ENCODE peak calls at places on chromosomes 1 and 21, in nine cellular contexts. One of them, this sample, is unnamed.

GRCh38 chr1:169610110-169610509 is 19.8 kb downstream of the SELP start:
- DNase-seq in glutamatergic neuron: no peak
- DNase-seq in NCI-H1092 treated with DMSO at 0.1 percent for 48 hours: no peak
- DNase-seq in amniotic stem cell: no peak
- DNase-seq in GM23338: no peak
- DNase-seq in brain microvascular endothelial cell: no peak
- DNase-seq in activated CD8-positive, alpha-beta T cell treated with anti-CD3 and anti-CD28 coated beads for 36 hours: no peak
- DNase-seq in Peyer's patch: no peak
- DNase-seq in Caki2: no peak
- DNase-seq in this sample: peak

GRCh38 chr1:110696818-110697217 is 22.1 kb upstream of the KCNA3 start:
- DNase-seq in glutamatergic neuron: no peak
- DNase-seq in NCI-H1092 treated with DMSO at 0.1 percent for 48 hours: no peak
- DNase-seq in amniotic stem cell: no peak
- DNase-seq in GM23338: no peak
- DNase-seq in brain microvascular endothelial cell: no peak
- DNase-seq in activated CD8-positive, alpha-beta T cell treated with anti-CD3 and anti-CD28 coated beads for 36 hours: no peak
- DNase-seq in Peyer's patch: no peak
- DNase-seq in Caki2: no peak
- DNase-seq in this sample: no peak

GRCh38 chr1:12076425-12077005 is 13.4 kb downstream of the TNFRSF8 start:
- DNase-seq in glutamatergic neuron: no peak
- DNase-seq in NCI-H1092 treated with DMSO at 0.1 percent for 48 hours: no peak
- DNase-seq in amniotic stem cell: no peak
- DNase-seq in GM23338: no peak
- DNase-seq in brain microvascular endothelial cell: no peak
- DNase-seq in activated CD8-positive, alpha-beta T cell treated with anti-CD3 and anti-CD28 coated beads for 36 hours: no peak
- DNase-seq in Peyer's patch: no peak
- DNase-seq in Caki2: no peak
- DNase-seq in this sample: no peak

GRCh38 chr1:119912963-119913362 is 16.6 kb upstream of the ADAM30 start:
- DNase-seq in glutamatergic neuron: no peak
- DNase-seq in NCI-H1092 treated with DMSO at 0.1 percent for 48 hours: no peak
- DNase-seq in amniotic stem cell: no peak
- DNase-seq in GM23338: no peak
- DNase-seq in brain microvascular endothelial cell: no peak
- DNase-seq in activated CD8-positive, alpha-beta T cell treated with anti-CD3 and anti-CD28 coated beads for 36 hours: no peak
- DNase-seq in Peyer's patch: no peak
- DNase-seq in Caki2: no peak
- DNase-seq in this sample: no peak

GRCh38 chr1:6443339-6444115 is 19.0 kb downstream of the ESPN start:
- DNase-seq in glutamatergic neuron: no peak
- DNase-seq in NCI-H1092 treated with DMSO at 0.1 percent for 48 hours: no peak
- DNase-seq in amniotic stem cell: no peak
- DNase-seq in GM23338: no peak
- DNase-seq in brain microvascular endothelial cell: no peak
- DNase-seq in activated CD8-positive, alpha-beta T cell treated with anti-CD3 and anti-CD28 coated beads for 36 hours: no peak
- DNase-seq in Peyer's patch: no peak
- DNase-seq in Caki2: no peak
- DNase-seq in this sample: peak

GRCh38 chr1:61337981-61338848 is 255.9 kb downstream of the NFIA start:
- DNase-seq in glutamatergic neuron: peak
- DNase-seq in NCI-H1092 treated with DMSO at 0.1 percent for 48 hours: peak
- DNase-seq in amniotic stem cell: peak
- DNase-seq in GM23338: peak
- DNase-seq in brain microvascular endothelial cell: peak
- DNase-seq in activated CD8-positive, alpha-beta T cell treated with anti-CD3 and anti-CD28 coated beads for 36 hours: no peak
- DNase-seq in Peyer's patch: peak
- DNase-seq in Caki2: peak
- DNase-seq in this sample: peak

GRCh38 chr1:32487182-32487581 is 22.3 kb downstream of the ZBTB8B start:
- DNase-seq in glutamatergic neuron: no peak
- DNase-seq in NCI-H1092 treated with DMSO at 0.1 percent for 48 hours: no peak
- DNase-seq in amniotic stem cell: no peak
- DNase-seq in GM23338: no peak
- DNase-seq in brain microvascular endothelial cell: no peak
- DNase-seq in activated CD8-positive, alpha-beta T cell treated with anti-CD3 and anti-CD28 coated beads for 36 hours: no peak
- DNase-seq in Peyer's patch: no peak
- DNase-seq in Caki2: no peak
- DNase-seq in this sample: no peak

GRCh38 chr1:26877326-26877725 is 12.8 kb downstream of the GPN2 start:
- DNase-seq in glutamatergic neuron: no peak
- DNase-seq in NCI-H1092 treated with DMSO at 0.1 percent for 48 hours: no peak
- DNase-seq in amniotic stem cell: no peak
- DNase-seq in GM23338: no peak
- DNase-seq in brain microvascular endothelial cell: no peak
- DNase-seq in activated CD8-positive, alpha-beta T cell treated with anti-CD3 and anti-CD28 coated beads for 36 hours: no peak
- DNase-seq in Peyer's patch: no peak
- DNase-seq in Caki2: no peak
- DNase-seq in this sample: no peak

GRCh38 chr1:36349241-36349671 is 25.8 kb upstream of the EVA1B start:
- DNase-seq in glutamatergic neuron: no peak
- DNase-seq in NCI-H1092 treated with DMSO at 0.1 percent for 48 hours: no peak
- DNase-seq in amniotic stem cell: no peak
- DNase-seq in GM23338: no peak
- DNase-seq in brain microvascular endothelial cell: peak
- DNase-seq in activated CD8-positive, alpha-beta T cell treated with anti-CD3 and anti-CD28 coated beads for 36 hours: no peak
- DNase-seq in Peyer's patch: no peak
- DNase-seq in Caki2: no peak
- DNase-seq in this sample: no peak

GRCh38 chr1:157978547-157979403 is 14.7 kb upstream of the KIRREL1 start:
- DNase-seq in glutamatergic neuron: peak
- DNase-seq in NCI-H1092 treated with DMSO at 0.1 percent for 48 hours: no peak
- DNase-seq in amniotic stem cell: no peak
- DNase-seq in GM23338: peak
- DNase-seq in brain microvascular endothelial cell: no peak
- DNase-seq in activated CD8-positive, alpha-beta T cell treated with anti-CD3 and anti-CD28 coated beads for 36 hours: no peak
- DNase-seq in Peyer's patch: peak
- DNase-seq in Caki2: no peak
- DNase-seq in this sample: no peak

GRCh38 chr21:45584786-45585185 is 42.5 kb upstream of the SLC19A1 start:
- DNase-seq in glutamatergic neuron: no peak
- DNase-seq in NCI-H1092 treated with DMSO at 0.1 percent for 48 hours: no peak
- DNase-seq in amniotic stem cell: no peak
- DNase-seq in GM23338: no peak
- DNase-seq in brain microvascular endothelial cell: no peak
- DNase-seq in activated CD8-positive, alpha-beta T cell treated with anti-CD3 and anti-CD28 coated beads for 36 hours: no peak
- DNase-seq in Peyer's patch: peak
- DNase-seq in Caki2: no peak
- DNase-seq in this sample: no peak

GRCh38 chr1:168428063-168428731 is 115.6 kb downstream of the XCL2 start:
- DNase-seq in glutamatergic neuron: no peak
- DNase-seq in NCI-H1092 treated with DMSO at 0.1 percent for 48 hours: no peak
- DNase-seq in amniotic stem cell: no peak
- DNase-seq in GM23338: peak
- DNase-seq in brain microvascular endothelial cell: no peak
- DNase-seq in activated CD8-positive, alpha-beta T cell treated with anti-CD3 and anti-CD28 coated beads for 36 hours: no peak
- DNase-seq in Peyer's patch: no peak
- DNase-seq in Caki2: no peak
- DNase-seq in this sample: no peak

GRCh38 chr1:6288674-6289073 is 27.8 kb upstream of the GPR153 start:
- DNase-seq in glutamatergic neuron: no peak
- DNase-seq in NCI-H1092 treated with DMSO at 0.1 percent for 48 hours: no peak
- DNase-seq in amniotic stem cell: no peak
- DNase-seq in GM23338: no peak
- DNase-seq in brain microvascular endothelial cell: no peak
- DNase-seq in activated CD8-positive, alpha-beta T cell treated with anti-CD3 and anti-CD28 coated beads for 36 hours: no peak
- DNase-seq in Peyer's patch: no peak
- DNase-seq in Caki2: no peak
- DNase-seq in this sample: no peak

GRCh38 chr1:153432874-153433681 is 16.8 kb downstream of the S100A7A start:
- DNase-seq in glutamatergic neuron: no peak
- DNase-seq in NCI-H1092 treated with DMSO at 0.1 percent for 48 hours: no peak
- DNase-seq in amniotic stem cell: no peak
- DNase-seq in GM23338: no peak
- DNase-seq in brain microvascular endothelial cell: no peak
- DNase-seq in activated CD8-positive, alpha-beta T cell treated with anti-CD3 and anti-CD28 coated beads for 36 hours: no peak
- DNase-seq in Peyer's patch: no peak
- DNase-seq in Caki2: no peak
- DNase-seq in this sample: no peak

GRCh38 chr21:46660505-46660904 is 25.0 kb downstream of the PRMT2 start:
- DNase-seq in glutamatergic neuron: no peak
- DNase-seq in NCI-H1092 treated with DMSO at 0.1 percent for 48 hours: no peak
- DNase-seq in amniotic stem cell: no peak
- DNase-seq in GM23338: no peak
- DNase-seq in brain microvascular endothelial cell: no peak
- DNase-seq in activated CD8-positive, alpha-beta T cell treated with anti-CD3 and anti-CD28 coated beads for 36 hours: peak
- DNase-seq in Peyer's patch: no peak
- DNase-seq in Caki2: no peak
- DNase-seq in this sample: no peak

GRCh38 chr1:168879906-168880734 is 151.1 kb upstream of the DPT start:
- DNase-seq in glutamatergic neuron: no peak
- DNase-seq in NCI-H1092 treated with DMSO at 0.1 percent for 48 hours: no peak
- DNase-seq in amniotic stem cell: no peak
- DNase-seq in GM23338: peak
- DNase-seq in brain microvascular endothelial cell: no peak
- DNase-seq in activated CD8-positive, alpha-beta T cell treated with anti-CD3 and anti-CD28 coated beads for 36 hours: no peak
- DNase-seq in Peyer's patch: peak
- DNase-seq in Caki2: no peak
- DNase-seq in this sample: peak

GRCh38 chr1:116243673-116244101 is 129.4 kb upstream of the ATP1A1 start:
- DNase-seq in glutamatergic neuron: no peak
- DNase-seq in NCI-H1092 treated with DMSO at 0.1 percent for 48 hours: no peak
- DNase-seq in amniotic stem cell: no peak
- DNase-seq in GM23338: no peak
- DNase-seq in brain microvascular endothelial cell: no peak
- DNase-seq in activated CD8-positive, alpha-beta T cell treated with anti-CD3 and anti-CD28 coated beads for 36 hours: no peak
- DNase-seq in Peyer's patch: no peak
- DNase-seq in Caki2: no peak
- DNase-seq in this sample: no peak

GRCh38 chr21:36145259-36145658 is 10.4 kb downstream of the CBR3 start:
- DNase-seq in glutamatergic neuron: no peak
- DNase-seq in NCI-H1092 treated with DMSO at 0.1 percent for 48 hours: no peak
- DNase-seq in amniotic stem cell: no peak
- DNase-seq in GM23338: no peak
- DNase-seq in brain microvascular endothelial cell: no peak
- DNase-seq in activated CD8-positive, alpha-beta T cell treated with anti-CD3 and anti-CD28 coated beads for 36 hours: no peak
- DNase-seq in Peyer's patch: no peak
- DNase-seq in Caki2: no peak
- DNase-seq in this sample: no peak

GRCh38 chr1:225644666-225645065 is 8.3 kb downstream of the ENAH start:
- DNase-seq in glutamatergic neuron: no peak
- DNase-seq in NCI-H1092 treated with DMSO at 0.1 percent for 48 hours: no peak
- DNase-seq in amniotic stem cell: no peak
- DNase-seq in GM23338: no peak
- DNase-seq in brain microvascular endothelial cell: no peak
- DNase-seq in activated CD8-positive, alpha-beta T cell treated with anti-CD3 and anti-CD28 coated beads for 36 hours: no peak
- DNase-seq in Peyer's patch: no peak
- DNase-seq in Caki2: no peak
- DNase-seq in this sample: no peak

GRCh38 chr1:153359241-153359640 is 1.6 kb downstream of the S100A9 start:
- DNase-seq in glutamatergic neuron: no peak
- DNase-seq in NCI-H1092 treated with DMSO at 0.1 percent for 48 hours: no peak
- DNase-seq in amniotic stem cell: no peak
- DNase-seq in GM23338: no peak
- DNase-seq in brain microvascular endothelial cell: no peak
- DNase-seq in activated CD8-positive, alpha-beta T cell treated with anti-CD3 and anti-CD28 coated beads for 36 hours: no peak
- DNase-seq in Peyer's patch: no peak
- DNase-seq in Caki2: no peak
- DNase-seq in this sample: no peak

GRCh38 chr1:63843010-63843409 is 69.2 kb downstream of the ROR1 start:
- DNase-seq in glutamatergic neuron: peak
- DNase-seq in NCI-H1092 treated with DMSO at 0.1 percent for 48 hours: no peak
- DNase-seq in amniotic stem cell: no peak
- DNase-seq in GM23338: no peak
- DNase-seq in brain microvascular endothelial cell: no peak
- DNase-seq in activated CD8-positive, alpha-beta T cell treated with anti-CD3 and anti-CD28 coated beads for 36 hours: no peak
- DNase-seq in Peyer's patch: no peak
- DNase-seq in Caki2: no peak
- DNase-seq in this sample: no peak

GRCh38 chr1:214380418-214380817 is 99.5 kb downstream of the SMYD2 start:
- DNase-seq in glutamatergic neuron: no peak
- DNase-seq in NCI-H1092 treated with DMSO at 0.1 percent for 48 hours: no peak
- DNase-seq in amniotic stem cell: no peak
- DNase-seq in GM23338: no peak
- DNase-seq in brain microvascular endothelial cell: no peak
- DNase-seq in activated CD8-positive, alpha-beta T cell treated with anti-CD3 and anti-CD28 coated beads for 36 hours: no peak
- DNase-seq in Peyer's patch: no peak
- DNase-seq in Caki2: peak
- DNase-seq in this sample: no peak

GRCh38 chr1:73065585-73065984 is 783.2 kb upstream of the NEGR1 start:
- DNase-seq in glutamatergic neuron: peak
- DNase-seq in NCI-H1092 treated with DMSO at 0.1 percent for 48 hours: peak
- DNase-seq in amniotic stem cell: no peak
- DNase-seq in GM23338: peak
- DNase-seq in brain microvascular endothelial cell: no peak
- DNase-seq in activated CD8-positive, alpha-beta T cell treated with anti-CD3 and anti-CD28 coated beads for 36 hours: no peak
- DNase-seq in Peyer's patch: no peak
- DNase-seq in Caki2: no peak
- DNase-seq in this sample: peak

GRCh38 chr1:177170756-177171535 is at the start of gene BRINP2:
- DNase-seq in glutamatergic neuron: peak
- DNase-seq in NCI-H1092 treated with DMSO at 0.1 percent for 48 hours: peak
- DNase-seq in amniotic stem cell: no peak
- DNase-seq in GM23338: peak
- DNase-seq in brain microvascular endothelial cell: no peak
- DNase-seq in activated CD8-positive, alpha-beta T cell treated with anti-CD3 and anti-CD28 coated beads for 36 hours: no peak
- DNase-seq in Peyer's patch: no peak
- DNase-seq in Caki2: peak
- DNase-seq in this sample: peak

GRCh38 chr1:167689569-167689925 is 32.2 kb upstream of the MPZL1 start:
- DNase-seq in glutamatergic neuron: no peak
- DNase-seq in NCI-H1092 treated with DMSO at 0.1 percent for 48 hours: no peak
- DNase-seq in amniotic stem cell: no peak
- DNase-seq in GM23338: no peak
- DNase-seq in brain microvascular endothelial cell: peak
- DNase-seq in activated CD8-positive, alpha-beta T cell treated with anti-CD3 and anti-CD28 coated beads for 36 hours: no peak
- DNase-seq in Peyer's patch: no peak
- DNase-seq in Caki2: no peak
- DNase-seq in this sample: no peak

GRCh38 chr1:181504294-181505115 is 21.2 kb downstream of the CACNA1E start:
- DNase-seq in glutamatergic neuron: peak
- DNase-seq in NCI-H1092 treated with DMSO at 0.1 percent for 48 hours: peak
- DNase-seq in amniotic stem cell: no peak
- DNase-seq in GM23338: peak
- DNase-seq in brain microvascular endothelial cell: peak
- DNase-seq in activated CD8-positive, alpha-beta T cell treated with anti-CD3 and anti-CD28 coated beads for 36 hours: peak
- DNase-seq in Peyer's patch: no peak
- DNase-seq in Caki2: peak
- DNase-seq in this sample: peak

GRCh38 chr1:173355281-173356031 is 121.7 kb upstream of the PRDX6 start:
- DNase-seq in glutamatergic neuron: no peak
- DNase-seq in NCI-H1092 treated with DMSO at 0.1 percent for 48 hours: no peak
- DNase-seq in amniotic stem cell: no peak
- DNase-seq in GM23338: no peak
- DNase-seq in brain microvascular endothelial cell: peak
- DNase-seq in activated CD8-positive, alpha-beta T cell treated with anti-CD3 and anti-CD28 coated beads for 36 hours: peak
- DNase-seq in Peyer's patch: no peak
- DNase-seq in Caki2: no peak
- DNase-seq in this sample: no peak

GRCh38 chr1:175599212-175599681 is 144.1 kb downstream of the TNR start:
- DNase-seq in glutamatergic neuron: peak
- DNase-seq in NCI-H1092 treated with DMSO at 0.1 percent for 48 hours: no peak
- DNase-seq in amniotic stem cell: no peak
- DNase-seq in GM23338: peak
- DNase-seq in brain microvascular endothelial cell: no peak
- DNase-seq in activated CD8-positive, alpha-beta T cell treated with anti-CD3 and anti-CD28 coated beads for 36 hours: peak
- DNase-seq in Peyer's patch: no peak
- DNase-seq in Caki2: no peak
- DNase-seq in this sample: peak